ENCODE peak calls at places on chromosomes 3 and 15, in six cellular contexts. F is IMR-90, E is MM.1S, S is fibroblast of villous mesenchyme, K is fibroblast of lung, O is breast epithelium. X is an unnamed sample.

GRCh38 chr3:149368201-149368849 is 9.1 kb downstream of the TM4SF1 start:
- DNase-seq in E (no peak), K (no peak), S (peak), O (no peak), F (peak), X (no peak)

GRCh38 chr3:98930413-98930812 is 28.9 kb upstream of the DCBLD2 start:
- DNase-seq in O (no peak), F (no peak), K (no peak), S (no peak), E (no peak), X (no peak)

GRCh38 chr3:186798239-186798638 is 8.0 kb downstream of the RFC4 start:
- DNase-seq in O (no peak), F (no peak), E (no peak), K (no peak), S (no peak), X (no peak)

GRCh38 chr15:92115834-92116233 is 262.3 kb downstream of the SLCO3A1 start:
- DNase-seq in F (no peak), E (peak), O (no peak), S (no peak), K (no peak), X (no peak)

GRCh38 chr15:56222302-56222701 is 21.4 kb downstream of the RFX7 start:
- DNase-seq in F (no peak), E (no peak), K (no peak), S (no peak), O (no peak), X (no peak)

GRCh38 chr3:107384428-107384827 is 7.2 kb downstream of the CCDC54 start:
- DNase-seq in S (no peak), E (no peak), O (no peak), F (no peak), K (no peak), X (no peak)

GRCh38 chr15:90143176-90143655 is 40.9 kb upstream of the IDH2 start:
- DNase-seq in F (peak), S (peak), O (peak), E (peak), K (peak), X (no peak)

GRCh38 chr15:45588199-45588910 is 1.2 kb downstream of the BLOC1S6 start:
- DNase-seq in E (no peak), O (no peak), S (peak), F (peak), K (peak), X (no peak)

GRCh38 chr3:185648396-185648795 is 62.3 kb downstream of the SENP2 start:
- DNase-seq in E (no peak), F (no peak), O (no peak), S (no peak), K (no peak), X (no peak)

GRCh38 chr3:72907131-72907697 is 19.4 kb downstream of the GXYLT2 start:
- DNase-seq in E (no peak), F (peak), S (peak), O (no peak), K (peak), X (peak)

GRCh38 chr3:37402351-37402750 is 228.0 kb upstream of the LRRFIP2 start:
- DNase-seq in F (no peak), K (no peak), S (peak), O (no peak), E (no peak), X (no peak)

GRCh38 chr15:51299187-51300015 is 39.0 kb downstream of the CYP19A1 start:
- DNase-seq in E (no peak), S (no peak), O (no peak), F (no peak), K (no peak), X (no peak)

GRCh38 chr3:133474251-133474801 is 74.5 kb downstream of the BFSP2 start:
- DNase-seq in F (peak), O (peak), S (peak), E (peak), K (peak), X (no peak)

GRCh38 chr3:43423142-43423541 is 136.8 kb downstream of the SNRK start:
- DNase-seq in S (no peak), K (peak), E (no peak), O (no peak), F (peak), X (peak)

GRCh38 chr3:134132961-134133360 is 103.2 kb upstream of the SLCO2A1 start:
- DNase-seq in O (no peak), K (no peak), E (no peak), S (peak), F (peak), X (no peak)

GRCh38 chr15:79775821-79776220 is 121.0 kb downstream of the MTHFS start:
- DNase-seq in E (no peak), F (no peak), O (no peak), S (no peak), K (no peak), X (no peak)

GRCh38 chr3:28726840-28727239 is 378.2 kb upstream of the AZI2 start:
- DNase-seq in K (peak), E (peak), F (no peak), O (no peak), S (peak), X (no peak)

GRCh38 chr3:54819926-54820325 is 107.9 kb downstream of the LRTM1 start:
- DNase-seq in F (peak), S (no peak), O (no peak), K (peak), E (no peak), X (no peak)

GRCh38 chr15:95761742-95762141 is 568.8 kb upstream of the NR2F2 start:
- DNase-seq in O (no peak), F (no peak), E (no peak), K (no peak), S (no peak), X (no peak)

GRCh38 chr3:52015431-52016256 is 19.9 kb upstream of the RPL29 start:
- DNase-seq in K (no peak), E (no peak), S (no peak), O (no peak), F (no peak), X (no peak)

GRCh38 chr3:142318331-142318730 is 92.9 kb upstream of the GK5 start:
- DNase-seq in O (no peak), F (peak), E (no peak), S (no peak), K (peak), X (peak)

GRCh38 chr15:32657941-32658340 is 16.4 kb downstream of the SCG5 start:
- DNase-seq in F (no peak), S (no peak), E (no peak), K (no peak), O (no peak), X (no peak)

DNA sequence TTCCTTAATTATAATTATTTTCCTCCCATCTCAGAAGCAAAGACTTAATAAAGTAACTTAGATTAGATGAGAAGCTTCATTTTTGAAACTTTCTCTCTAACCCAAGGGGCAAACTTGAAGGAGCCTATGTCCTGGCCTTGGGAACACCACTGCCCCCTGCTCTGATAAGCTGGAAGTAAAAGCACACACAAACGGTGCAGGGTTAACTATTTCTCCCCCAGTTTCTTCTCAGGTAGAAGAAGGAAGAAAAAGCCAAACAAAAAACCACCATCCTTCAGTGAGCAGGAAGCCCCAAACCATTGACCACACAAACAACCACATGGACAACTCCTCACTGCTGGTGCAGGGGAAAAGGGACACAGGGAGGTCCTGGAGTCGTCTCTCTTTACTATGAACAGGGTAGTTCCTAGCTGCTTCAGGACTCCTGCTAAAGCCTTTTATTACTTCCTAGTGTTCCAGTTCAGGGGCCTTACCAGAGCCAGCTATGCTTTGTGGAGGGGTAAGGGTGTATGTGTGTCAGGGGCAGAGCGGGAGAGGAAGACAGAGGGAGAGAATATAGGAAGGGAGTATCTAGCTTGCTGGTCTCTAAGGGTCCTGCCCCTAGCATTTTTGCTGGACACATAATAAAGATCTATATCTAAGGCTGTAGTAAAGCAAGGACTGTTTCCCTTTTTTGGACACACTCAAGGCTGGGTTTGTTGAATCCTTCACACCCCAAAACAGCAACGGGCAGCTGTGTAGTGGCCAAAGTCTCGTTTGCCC is 94.0 kb upstream of the UMPS start:
- DNase-seq in K (no peak), E (no peak), O (no peak), S (no peak), F (no peak), X (no peak)
- TF ChIP-seq CTCF in K (no peak), E (no peak), O (no peak), S (no peak), F (no peak), X (no peak)

DNA sequence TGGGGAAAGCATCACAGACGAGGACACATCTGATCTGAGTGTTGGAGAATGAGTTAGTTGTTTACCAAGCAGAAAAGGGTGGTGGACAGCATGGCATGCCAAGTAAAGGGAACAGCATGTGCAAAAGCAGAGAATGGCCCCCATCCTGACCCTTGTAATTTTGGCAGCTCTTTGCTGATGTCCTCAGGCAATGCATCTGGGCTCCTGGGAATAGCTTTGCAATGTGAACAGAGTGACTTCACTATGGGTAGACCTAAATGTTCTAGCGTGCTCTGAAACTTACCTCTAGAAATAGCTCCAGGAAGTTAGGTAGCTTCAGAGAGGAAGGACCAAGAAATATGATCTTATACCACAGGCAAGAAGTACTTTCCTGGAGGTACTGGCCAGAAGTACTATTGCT is 263.4 kb downstream of the LPP start:
- DNase-seq in F (no peak), S (no peak), E (peak), O (no peak), K (no peak), X (no peak)
- H3K4me3 ChIP-seq in F (no peak), S (no peak), E (no peak), O (no peak), K (no peak), X (no peak)

DNA sequence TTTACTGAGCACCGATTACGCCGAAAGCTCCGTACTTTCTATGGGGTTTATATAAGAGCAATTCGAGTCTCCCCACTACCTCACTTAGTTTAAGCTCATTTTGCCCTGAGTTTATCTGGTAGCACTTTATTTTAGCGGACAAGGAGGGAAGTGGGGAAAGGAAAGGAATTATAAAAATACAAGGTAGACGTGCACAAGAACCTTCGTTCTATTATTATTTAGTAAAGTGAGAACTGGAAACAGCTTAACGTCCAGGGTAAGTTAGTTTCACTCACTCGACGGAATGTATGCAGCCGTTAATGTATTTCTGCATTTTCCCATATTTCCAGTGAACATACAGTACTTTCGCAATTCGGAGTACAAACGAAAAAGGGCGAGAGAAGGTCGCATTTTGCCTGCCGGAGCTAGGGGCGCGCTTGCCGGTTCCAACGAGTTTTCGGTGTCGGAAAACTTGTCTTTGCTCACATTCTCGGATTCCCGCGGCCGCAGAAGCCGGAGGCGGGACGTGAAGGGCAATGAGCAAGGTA is 1.2 kb upstream of the STT3B start:
- DNase-seq in F (peak), K (peak), S (peak), O (no peak), E (peak), X (no peak)
- TF ChIP-seq CTCF in F (no peak), K (peak), S (peak), O (no peak), E (peak), X (peak)

GRCh38 chr3:86245360-86245759 is 745.6 kb downstream of the VGLL3 start:
- DNase-seq in K (no peak), O (no peak), S (no peak), E (peak), F (no peak), X (no peak)
- H3K4me3 ChIP-seq in K (no peak), O (no peak), S (no peak), E (no peak), F (no peak), X (no peak)

DNA sequence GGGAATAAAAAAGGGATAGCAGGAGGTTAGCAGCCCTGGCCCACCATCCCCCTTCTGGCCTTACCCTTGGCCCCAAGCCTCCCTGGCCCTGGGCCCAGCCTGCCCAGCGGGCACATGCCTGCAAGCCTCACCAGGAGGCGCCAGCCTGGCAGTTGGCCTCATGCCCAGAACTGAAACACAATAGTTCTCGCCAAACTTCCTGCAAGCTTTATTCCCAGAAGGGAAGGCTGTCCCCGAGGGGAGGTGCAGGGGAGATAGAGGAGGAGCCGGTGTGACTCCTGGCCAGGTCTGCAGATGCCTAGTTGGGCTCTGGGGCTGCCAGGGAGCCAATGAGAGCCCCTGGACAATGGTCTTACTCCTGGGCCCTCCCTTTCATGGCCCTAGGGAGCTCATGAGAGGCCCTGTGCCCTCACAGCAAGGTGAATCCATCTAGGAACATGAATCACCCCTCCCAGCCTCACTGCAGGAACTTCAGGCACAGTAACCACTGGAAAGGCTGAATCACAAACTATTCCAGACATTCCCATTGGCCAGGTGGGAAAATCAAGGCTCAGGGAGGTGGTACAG is 4.0 kb downstream of the CCDC33 start:
- DNase-seq in E (no peak), S (peak), F (peak), O (peak), K (peak), X (peak)
- TF ChIP-seq CTCF in E (no peak), S (peak), F (peak), O (peak), K (peak), X (peak)

GRCh38 chr3:138941259-138941885 is 5.6 kb downstream of the FOXL2 start:
- DNase-seq in O (no peak), E (peak), S (peak), F (peak), K (peak), X (no peak)

GRCh38 chr3:138938877-138939562 is 7.9 kb downstream of the FOXL2 start:
- DNase-seq in E (no peak), F (no peak), S (no peak), O (no peak), K (no peak), X (no peak)

GRCh38 chr3:138940446-138940845 is 6.5 kb downstream of the FOXL2 start:
- DNase-seq in S (peak), K (no peak), F (no peak), E (no peak), O (no peak), X (no peak)

GRCh38 chr3:138938056-138938876 is 8.7 kb downstream of the FOXL2 start:
- DNase-seq in K (no peak), S (peak), F (no peak), O (no peak), E (no peak), X (no peak)

GRCh38 chr3:138939563-138940241 is 7.2 kb downstream of the FOXL2 start:
- DNase-seq in S (peak), F (no peak), K (no peak), E (no peak), O (no peak), X (no peak)
- H3K4me3 ChIP-seq in S (peak), F (no peak), K (no peak), E (no peak), O (no peak), X (no peak)

X was measured in astrocyte of the cerebellum.